ENCODE peak calls at places on chromosomes 7 and 10, in eight cellular contexts. One of them, this sample, is unnamed.

GRCh38 chr7:113374924-113375323 is 256.6 kb upstream of the SMIM30 start:
- DNase-seq in EH: no peak
- DNase-seq in iris pigment epithelial cell: no peak
- DNase-seq in GM04503: no peak
- DNase-seq in stimulated activated naive CD4-positive, alpha-beta T cell treated with Interleukin-2 at 50 U/mL for 16 hours: no peak
- DNase-seq in KBM-7: no peak
- DNase-seq in colonic mucosa: no peak
- DNase-seq in cardiac fibroblast: no peak
- DNase-seq in this sample: no peak

GRCh38 chr10:52210161-52210560 is 103.9 kb upstream of the DKK1 start:
- DNase-seq in stimulated activated naive CD4-positive, alpha-beta T cell treated with Interleukin-2 at 50 U/mL for 16 hours: no peak
- DNase-seq in EH: peak
- DNase-seq in GM04503: no peak
- DNase-seq in colonic mucosa: no peak
- DNase-seq in KBM-7: no peak
- DNase-seq in iris pigment epithelial cell: no peak
- DNase-seq in cardiac fibroblast: no peak
- DNase-seq in this sample: no peak

GRCh38 chr10:4399571-4399970 is 426.4 kb upstream of the AKR1E2 start:
- DNase-seq in stimulated activated naive CD4-positive, alpha-beta T cell treated with Interleukin-2 at 50 U/mL for 16 hours: no peak
- DNase-seq in cardiac fibroblast: peak
- DNase-seq in KBM-7: no peak
- DNase-seq in colonic mucosa: no peak
- DNase-seq in iris pigment epithelial cell: peak
- DNase-seq in GM04503: peak
- DNase-seq in EH: peak
- DNase-seq in this sample: no peak

GRCh38 chr7:102192790-102193189 is 93.9 kb upstream of the SH2B2 start:
- DNase-seq in cardiac fibroblast: no peak
- DNase-seq in EH: no peak
- DNase-seq in stimulated activated naive CD4-positive, alpha-beta T cell treated with Interleukin-2 at 50 U/mL for 16 hours: no peak
- DNase-seq in GM04503: no peak
- DNase-seq in KBM-7: no peak
- DNase-seq in iris pigment epithelial cell: no peak
- DNase-seq in colonic mucosa: no peak
- DNase-seq in this sample: no peak

GRCh38 chr10:102645388-102645740 is 1.1 kb downstream of the TRIM8 start:
- DNase-seq in KBM-7: no peak
- DNase-seq in GM04503: no peak
- DNase-seq in iris pigment epithelial cell: no peak
- DNase-seq in cardiac fibroblast: no peak
- DNase-seq in colonic mucosa: peak
- DNase-seq in EH: peak
- DNase-seq in stimulated activated naive CD4-positive, alpha-beta T cell treated with Interleukin-2 at 50 U/mL for 16 hours: peak
- DNase-seq in this sample: no peak

GRCh38 chr10:91891285-91892001 is 17.8 kb downstream of the FGFBP3 start:
- DNase-seq in GM04503: no peak
- DNase-seq in iris pigment epithelial cell: peak
- DNase-seq in colonic mucosa: no peak
- DNase-seq in EH: peak
- DNase-seq in cardiac fibroblast: peak
- DNase-seq in stimulated activated naive CD4-positive, alpha-beta T cell treated with Interleukin-2 at 50 U/mL for 16 hours: no peak
- DNase-seq in KBM-7: no peak
- DNase-seq in this sample: peak

GRCh38 chr7:78326870-78327269 is 528.3 kb downstream of the PHTF2 start:
- DNase-seq in EH: peak
- DNase-seq in colonic mucosa: no peak
- DNase-seq in stimulated activated naive CD4-positive, alpha-beta T cell treated with Interleukin-2 at 50 U/mL for 16 hours: no peak
- DNase-seq in KBM-7: no peak
- DNase-seq in iris pigment epithelial cell: peak
- DNase-seq in GM04503: no peak
- DNase-seq in cardiac fibroblast: peak
- DNase-seq in this sample: peak

GRCh38 chr10:14971867-14972448 is 12.8 kb downstream of the MEIG1 start:
- DNase-seq in cardiac fibroblast: peak
- DNase-seq in stimulated activated naive CD4-positive, alpha-beta T cell treated with Interleukin-2 at 50 U/mL for 16 hours: no peak
- DNase-seq in iris pigment epithelial cell: peak
- DNase-seq in GM04503: no peak
- DNase-seq in KBM-7: peak
- DNase-seq in EH: peak
- DNase-seq in colonic mucosa: no peak
- DNase-seq in this sample: peak

GRCh38 chr10:89563861-89564478 is 28.6 kb upstream of the SLC16A12 start:
- DNase-seq in EH: peak
- DNase-seq in KBM-7: peak
- DNase-seq in colonic mucosa: peak
- DNase-seq in cardiac fibroblast: peak
- DNase-seq in GM04503: no peak
- DNase-seq in stimulated activated naive CD4-positive, alpha-beta T cell treated with Interleukin-2 at 50 U/mL for 16 hours: no peak
- DNase-seq in iris pigment epithelial cell: peak
- DNase-seq in this sample: peak

This sample was measured in astrocyte of the spinal cord.